ENCODE peak calls at places on chromosomes 13 and 19, in eight cellular contexts. T is naive thymus-derived CD8-positive, alpha-beta T cell; U is fibroblast of the conjunctiva; X is activated CD4-positive, alpha-beta T cell treated with anti-CD3 and anti-CD28 coated beads for 24 hours; L is NCI-H774; C is stimulated activated CD4-positive, alpha-beta T cell treated with anti-CD3 and anti-CD28 coated beads, Interleukin-2, amount 100 ng/mL, for 24 hours; K is T follicular helper cell; I is CD4-positive, alpha-beta T cell. P is an unnamed sample.

GRCh38 chr19:45931055-45931454 is 16.5 kb upstream of the NANOS2 start:
- DNase-seq in X (no peak), C (no peak), L (no peak), U (no peak), K (no peak), I (no peak), T (no peak), P (no peak)

GRCh38 chr13:28071424-28071823 is 29.0 kb downstream of the FLT3 start:
- DNase-seq in C (no peak), I (no peak), K (no peak), U (no peak), L (no peak), X (no peak), T (no peak), P (no peak)

GRCh38 chr19:19388568-19389555 is 16.6 kb upstream of the GATAD2A start:
- DNase-seq in U (no peak), K (no peak), L (no peak), T (no peak), X (no peak), C (no peak), I (no peak), P (no peak)

GRCh38 chr19:29666634-29667389 is 1.6 kb downstream of the PLEKHF1 start:
- DNase-seq in U (no peak), I (no peak), C (peak; percentile 28), X (no peak), L (no peak), T (no peak), K (no peak), P (no peak)

GRCh38 chr13:64912141-64912540 is 2318.0 kb downstream of the PCDH9 start:
- DNase-seq in U (peak; percentile 5), K (no peak), I (no peak), X (no peak), C (no peak), T (no peak), L (no peak), P (no peak)

GRCh38 chr13:112752711-112753541 is 63.1 kb downstream of the ATP11A start:
- DNase-seq in K (no peak), X (no peak), T (no peak), C (no peak), U (no peak), I (no peak), L (no peak), P (no peak)

GRCh38 chr19:41882568-41883462 is at the start of gene ARHGEF1:
- DNase-seq in L (no peak), X (no peak), K (peak; percentile 38), U (no peak), I (peak; percentile 71), T (peak; percentile 36), C (peak; percentile 64), P (no peak)

GRCh38 chr13:111537115-111537728 is 216.8 kb downstream of the TEX29 start:
- DNase-seq in K (no peak), L (no peak), X (no peak), T (no peak), I (no peak), C (no peak), U (no peak), P (no peak)

GRCh38 chr13:102724923-102725322 is 30.1 kb upstream of the METTL21C start:
- DNase-seq in I (no peak), K (no peak), X (no peak), C (no peak), T (no peak), L (no peak), U (peak; percentile 63), P (no peak)

GRCh38 chr19:21210037-21210621 is 68.3 kb downstream of the ZNF431 start:
- DNase-seq in I (no peak), X (no peak), C (no peak), T (no peak), U (no peak), L (no peak), K (no peak), P (no peak)

GRCh38 chr13:114047358-114047881 is 73.5 kb upstream of the C13orf46 start:
- DNase-seq in X (no peak), C (no peak), I (no peak), K (no peak), T (no peak), L (no peak), U (no peak), P (peak; percentile 49)

GRCh38 chr13:32468502-32469147 is 40.7 kb upstream of the N4BP2L1 start:
- DNase-seq in U (no peak), I (no peak), C (no peak), K (no peak), T (no peak), X (no peak), L (no peak), P (no peak)

GRCh38 chr19:47613165-47614146 is 4.5 kb downstream of the BICRA start:
- DNase-seq in C (no peak), L (no peak), U (peak; percentile 58), I (no peak), X (no peak), T (no peak), K (no peak), P (no peak)

GRCh38 chr13:23510979-23511735 is 59.1 kb upstream of the TNFRSF19 start:
- DNase-seq in K (no peak), I (no peak), T (no peak), U (no peak), L (no peak), C (no peak), X (no peak), P (no peak)

GRCh38 chr19:7652061-7652641 is 15.2 kb downstream of the STXBP2 start:
- DNase-seq in K (peak; percentile 80), T (peak; percentile 80), L (peak; percentile 72), C (peak; percentile 91), U (peak; percentile 67), X (peak; percentile 79), I (peak; percentile 83), P (peak; percentile 73)

GRCh38 chr13:37618554-37618953 is 20.0 kb upstream of the POSTN start:
- DNase-seq in I (no peak), C (no peak), L (no peak), K (no peak), T (no peak), X (no peak), U (peak; percentile 44), P (no peak)